ENCODE peak calls at places on chromosomes 3 and 15, in seven cellular contexts. X is tibial artery; W is testis; F is Caco-2; G is adrenal gland; Q is mucosa of descending colon; U is effector memory CD4-positive, alpha-beta T cell. K is an unnamed sample. For H3K4me1, the result is how much of the 10 kb centered on the place peaks cover.

GRCh38 chr15:76576526-76577279 is 240.1 kb downstream of the ISL2 start:
- DNase-seq in W (peak), F (no peak), Q (peak), U (no peak), X (peak), G (peak), K (peak)

GRCh38 chr3:41893977-41894376 is 67.9 kb downstream of the ULK4 start:
- DNase-seq in U (no peak), G (peak), W (peak), X (no peak), Q (no peak), F (no peak), K (peak)

GRCh38 chr15:90101969-90102890 is at the start of gene IDH2:
- DNase-seq in Q (peak), W (peak), G (peak), F (peak), U (peak), X (peak), K (peak)

GRCh38 chr3:117408811-117409210 is 699.2 kb downstream of the TUSC7 start:
- DNase-seq in F (no peak), W (no peak), X (no peak), G (no peak), Q (no peak), U (no peak), K (no peak)

GRCh38 chr3:4107430-4107829 is 195.7 kb upstream of the SETMAR start:
- DNase-seq in U (no peak), Q (no peak), G (no peak), W (no peak), X (no peak), F (no peak), K (no peak)

GRCh38 chr3:13873818-13874217 is 6.1 kb downstream of the WNT7A start:
- DNase-seq in W (no peak), X (no peak), G (no peak), F (no peak), U (no peak), Q (no peak), K (no peak)

GRCh38 chr3:81601707-81602305 is 159.6 kb downstream of the GBE1 start:
- DNase-seq in G (no peak), W (no peak), X (no peak), Q (no peak), F (no peak), U (no peak), K (no peak)

GRCh38 chr15:47410243-47410642 is 307.1 kb upstream of the SEMA6D start:
- DNase-seq in G (no peak), U (no peak), W (no peak), X (no peak), Q (no peak), F (no peak), K (no peak)

GRCh38 chr15:77481670-77482069 is 61.0 kb downstream of the HMG20A start:
- DNase-seq in W (no peak), Q (no peak), U (no peak), G (no peak), X (no peak), F (no peak), K (no peak)

GRCh38 chr15:98904466-98905048 is 103.0 kb downstream of the PGPEP1L start:
- DNase-seq in G (peak), U (no peak), Q (no peak), X (no peak), F (peak), W (peak), K (no peak)

GRCh38 chr3:64207289-64208086 is 17.8 kb downstream of the PRICKLE2 start:
- DNase-seq in F (no peak), W (peak), X (no peak), G (no peak), U (no peak), Q (no peak), K (no peak)

GRCh38 chr3:101964861-101965260 is 115.5 kb downstream of the NFKBIZ start:
- DNase-seq in F (no peak), W (no peak), Q (no peak), U (no peak), X (no peak), G (no peak), K (no peak)

GRCh38 chr15:31782016-31782783 is 248.1 kb upstream of the CHRNA7 start:
- DNase-seq in G (no peak), W (no peak), Q (no peak), F (no peak), U (no peak), X (no peak), K (no peak)

GRCh38 chr15:77531191-77532000 is 101.3 kb downstream of the LINGO1 start:
- DNase-seq in G (no peak), X (no peak), Q (no peak), W (no peak), F (peak), U (no peak), K (no peak)

GRCh38 chr15:62711691-62712454 is 330.7 kb upstream of the TPM1 start:
- DNase-seq in Q (no peak), G (no peak), X (no peak), W (no peak), F (no peak), U (no peak), K (no peak)

GRCh38 chr15:41284425-41285177 is 47.8 kb downstream of the OIP5 start:
- DNase-seq in G (peak), U (no peak), W (peak), Q (no peak), X (peak), F (no peak), K (no peak)

GRCh38 chr15:41936649-41937567 is 35.4 kb downstream of the EHD4 start:
- DNase-seq in Q (no peak), G (no peak), F (no peak), U (peak), W (no peak), X (no peak), K (peak)

GRCh38 chr3:155805204-155805801 is 775 bp downstream of the C3orf33 start:
- DNase-seq in W (peak), G (no peak), U (no peak), Q (peak), X (peak), F (no peak), K (peak)

GRCh38 chr15:94322141-94322540 is 90.8 kb downstream of the MCTP2 start:
- DNase-seq in Q (no peak), W (no peak), F (no peak), G (no peak), X (no peak), U (no peak), K (no peak)

GRCh38 chr3:106719583-106719982 is 657.7 kb upstream of the CCDC54 start:
- DNase-seq in W (no peak), G (no peak), U (no peak), X (no peak), F (no peak), Q (no peak), K (no peak)

GRCh38 chr3:32686713-32687112 is 1.7 kb downstream of the CNOT10 start:
- DNase-seq in U (no peak), X (no peak), W (no peak), G (no peak), F (no peak), Q (no peak), K (no peak)

GRCh38 chr3:50245831-50246516 is 10.0 kb downstream of the GNAI2 start:
- DNase-seq in G (peak), F (peak), W (peak), Q (peak), X (peak), U (peak), K (peak)

GRCh38 chr15:62619105-62619504 is 423.4 kb upstream of the TPM1 start:
- DNase-seq in W (no peak), Q (no peak), F (no peak), X (no peak), G (no peak), U (no peak), K (no peak)

GRCh38 chr3:71510485-71510884 is 73.0 kb downstream of the FOXP1 start:
- DNase-seq in X (no peak), W (no peak), U (no peak), Q (no peak), F (no peak), G (no peak), K (no peak)

DNA sequence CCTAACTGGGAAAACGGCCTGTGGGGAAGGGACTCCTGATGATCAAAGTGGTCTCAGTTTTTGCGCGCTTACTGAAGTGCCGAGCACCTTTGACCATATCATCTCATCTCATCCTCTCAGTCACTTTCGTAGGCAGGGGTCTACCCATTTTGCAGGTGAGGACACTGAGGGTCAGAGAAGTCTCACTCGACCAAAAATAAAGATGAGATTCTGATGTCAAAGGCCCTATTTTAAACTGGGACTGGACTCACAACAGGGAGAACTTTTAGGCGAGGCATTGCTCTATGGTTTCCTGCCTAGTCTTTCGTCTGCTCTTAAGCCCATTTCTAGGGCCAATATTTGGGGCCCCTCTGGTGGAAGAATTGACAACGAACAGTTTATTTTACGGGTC is 830 bp downstream of the SLC6A11 start:
- DNase-seq in X (no peak), G (no peak), Q (no peak), F (no peak), W (no peak), U (no peak), K (no peak)
- H3K4me3 ChIP-seq in X (no peak), G (no peak), Q (no peak), F (no peak), W (peak), U (no peak), K (no peak)

GRCh38 chr3:16145176-16145575 is 29.3 kb upstream of the GALNT15 start:
- DNase-seq in U (no peak), X (no peak), Q (no peak), F (no peak), W (no peak), G (no peak), K (no peak)
- H3K4me1 ChIP-seq in U (under half), X (under half), Q (under half), F (under half), W (under half), G (under half), K (under half)

DNA sequence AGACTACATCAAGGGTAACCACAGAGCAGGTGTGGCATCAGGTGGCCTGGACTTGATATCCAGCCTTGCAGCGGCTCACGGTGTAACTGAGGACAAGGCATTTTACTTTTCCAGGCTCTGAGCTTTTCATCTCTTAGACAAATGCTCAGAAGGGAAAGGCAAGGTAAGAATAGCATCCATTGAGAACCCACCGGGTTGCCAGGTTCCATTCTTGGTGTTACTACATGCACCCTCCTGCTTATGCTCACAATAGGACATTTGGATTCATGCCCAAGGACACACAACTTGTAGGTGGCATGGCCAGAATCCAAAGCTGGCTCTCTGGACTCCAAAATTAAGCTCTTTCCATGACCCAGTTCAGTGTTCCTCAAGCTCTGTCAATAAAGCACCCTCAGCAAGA is 85.5 kb downstream of the CCNL1 start:
- DNase-seq in U (no peak), X (no peak), Q (no peak), G (no peak), F (no peak), W (no peak), K (no peak)
- H3K4me3 ChIP-seq in U (no peak), X (no peak), Q (no peak), G (no peak), F (no peak), W (no peak), K (no peak)

GRCh38 chr3:66442254-66443249 is 58.3 kb downstream of the LRIG1 start:
- DNase-seq in U (no peak), X (peak), G (no peak), W (peak), F (peak), Q (peak), K (peak)

GRCh38 chr3:66443404-66443803 is 57.4 kb downstream of the LRIG1 start:
- DNase-seq in F (no peak), Q (no peak), U (no peak), X (no peak), G (no peak), W (no peak), K (no peak)

GRCh38 chr3:66441692-66442091 is 59.1 kb downstream of the LRIG1 start:
- DNase-seq in X (no peak), G (no peak), U (no peak), W (no peak), F (no peak), Q (no peak), K (no peak)

GRCh38 chr3:66441124-66441523 is 59.7 kb downstream of the LRIG1 start:
- DNase-seq in W (no peak), G (no peak), X (no peak), Q (no peak), F (no peak), U (no peak), K (no peak)

DNA sequence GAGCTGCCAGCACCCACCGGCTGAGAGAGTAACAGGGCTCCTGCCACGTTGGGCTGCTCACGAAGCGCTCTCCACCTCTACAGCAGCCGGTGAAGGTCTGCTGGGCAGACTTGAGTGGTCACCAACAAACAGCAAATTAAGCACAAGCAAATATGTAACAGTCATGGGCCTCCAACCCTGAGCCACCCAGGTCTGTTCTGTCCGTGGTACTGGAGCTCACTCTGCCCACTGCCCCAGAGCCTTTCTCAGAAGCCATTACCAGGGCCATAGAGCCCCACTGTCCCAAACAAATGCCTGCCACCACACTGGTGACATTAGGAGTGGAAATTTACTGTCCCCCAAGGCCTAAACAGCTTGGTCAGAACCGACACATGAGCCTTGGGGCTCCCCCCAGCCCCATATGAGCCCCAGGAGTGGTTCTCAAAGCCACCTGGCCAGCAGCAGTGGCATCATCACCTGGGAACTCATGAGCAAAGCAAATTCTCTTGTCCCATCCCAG is 56.6 kb downstream of the LRIG1 start:
- DNase-seq in Q (no peak), G (no peak), F (no peak), X (no peak), U (no peak), W (no peak), K (no peak)
- H3K4me1 ChIP-seq in Q (half or more), G (under half), F (under half), X (half or more), U (under half), W (under half), K (half or more)

DNA sequence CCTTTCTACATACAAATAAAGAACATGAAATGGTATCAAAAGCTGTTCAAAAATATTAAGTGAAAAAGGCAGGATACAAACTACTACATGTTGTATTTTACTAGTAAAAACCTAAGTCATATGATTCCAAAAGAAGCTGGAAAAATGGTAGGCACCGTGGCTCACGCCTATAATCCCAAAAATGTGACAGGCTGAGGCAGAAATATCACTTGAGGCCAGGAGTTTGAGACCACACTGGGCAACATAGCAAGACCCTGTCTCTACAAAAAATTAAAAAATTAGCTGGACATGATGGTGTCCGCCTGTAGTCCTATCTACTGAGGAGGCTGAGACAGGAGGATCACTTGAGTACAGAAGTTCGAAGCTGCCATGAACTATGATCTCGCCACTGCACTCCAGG is 1.7 kb downstream of the EMC7 start:
- DNase-seq in Q (no peak), G (no peak), W (no peak), X (no peak), U (no peak), F (no peak), K (no peak)
- H3K4me3 ChIP-seq in Q (no peak), G (no peak), W (no peak), X (no peak), U (no peak), F (no peak), K (no peak)

DNA sequence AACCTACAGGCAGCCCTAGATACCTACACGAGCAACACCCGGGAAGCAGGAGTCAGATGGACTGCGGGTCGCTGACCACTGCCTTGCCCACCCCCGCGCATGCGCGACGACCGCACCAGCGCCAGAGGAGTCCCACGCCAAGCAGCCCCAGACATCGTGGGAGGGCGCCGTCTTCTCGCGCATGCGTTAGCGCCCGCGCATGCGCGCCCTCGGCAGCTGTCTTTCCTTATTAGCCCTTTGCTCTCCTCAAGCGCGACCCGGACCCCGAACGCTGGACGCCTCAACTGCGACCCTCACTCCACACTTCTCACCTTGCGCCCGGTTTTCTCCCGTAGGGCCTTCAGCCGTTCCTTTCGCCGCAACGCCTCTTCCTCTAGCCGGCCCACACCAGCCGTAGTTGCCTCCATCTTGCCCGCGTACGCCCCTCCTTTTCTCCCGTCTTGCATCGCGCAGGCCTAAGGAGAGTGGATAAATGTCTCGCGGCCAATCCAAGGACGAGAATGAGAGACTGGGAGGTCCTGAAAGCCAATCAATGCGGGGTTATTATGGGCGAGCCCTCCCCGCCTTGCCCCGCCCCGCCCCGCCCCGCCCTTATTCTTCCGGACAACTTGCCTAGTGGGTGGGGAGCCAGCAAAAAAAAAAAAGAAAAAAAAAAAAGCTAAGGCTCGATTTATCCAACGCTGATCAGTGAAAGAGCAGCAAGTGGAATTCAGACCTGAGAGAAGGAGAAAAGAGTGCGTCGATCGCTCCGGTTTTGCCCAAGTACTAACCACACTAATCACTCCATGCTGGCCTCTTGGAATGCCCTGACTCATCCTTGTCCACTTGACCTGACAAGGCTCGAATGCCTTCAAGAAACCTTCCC is at the start of gene CCDC12:
- DNase-seq in U (peak), Q (peak), G (peak), W (peak), F (peak), X (peak), K (peak)
- H3K4me1 ChIP-seq in U (under half), Q (under half), G (under half), W (under half), F (under half), X (half or more), K (under half)

GRCh38 chr3:185120126-185120525 is 32.7 kb downstream of the C3orf70 start:
- DNase-seq in W (no peak), F (no peak), Q (no peak), U (no peak), G (no peak), X (no peak), K (no peak)
- H3K4me3 ChIP-seq in W (no peak), F (no peak), Q (no peak), U (no peak), G (no peak), X (no peak), K (no peak)

GRCh38 chr3:172586447-172586846 is 63.2 kb upstream of the TNFSF10 start:
- DNase-seq in F (no peak), X (no peak), G (no peak), Q (no peak), W (no peak), U (no peak), K (no peak)

GRCh38 chr3:172592898-172593669 is 69.9 kb upstream of the TNFSF10 start:
- DNase-seq in W (no peak), X (no peak), G (no peak), F (no peak), U (no peak), Q (no peak), K (no peak)

GRCh38 chr3:172595648-172596393 is 72.6 kb upstream of the TNFSF10 start:
- DNase-seq in F (no peak), W (peak), X (no peak), G (no peak), Q (no peak), U (no peak), K (no peak)

GRCh38 chr3:172591876-172592771 is 68.9 kb upstream of the TNFSF10 start:
- DNase-seq in G (no peak), F (no peak), X (no peak), U (peak), Q (no peak), W (no peak), K (no peak)

GRCh38 chr3:172591171-172591605 is 68.0 kb upstream of the TNFSF10 start:
- DNase-seq in W (no peak), G (no peak), U (no peak), X (no peak), F (no peak), Q (no peak), K (no peak)
- H3K4me1 ChIP-seq in W (under half), G (under half), U (under half), X (under half), F (under half), Q (under half), K (half or more)

GRCh38 chr15:73683257-73683623 is 943 bp upstream of the CD276 start:
- DNase-seq in Q (no peak), U (no peak), G (no peak), W (no peak), X (no peak), F (no peak), K (no peak)
- H3K4me3 ChIP-seq in Q (no peak), U (no peak), G (no peak), W (no peak), X (peak), F (peak), K (peak)

GRCh38 chr3:176074096-176074495 is 1123.2 kb downstream of the TBL1XR1 start:
- DNase-seq in U (no peak), X (no peak), W (no peak), Q (no peak), F (no peak), G (no peak), K (no peak)

GRCh38 chr3:176078916-176079315 is 1118.4 kb downstream of the TBL1XR1 start:
- DNase-seq in W (no peak), G (no peak), F (no peak), U (no peak), Q (no peak), X (no peak), K (no peak)

GRCh38 chr3:176075491-176075890 is 1121.8 kb downstream of the TBL1XR1 start:
- DNase-seq in W (no peak), X (no peak), U (no peak), F (no peak), Q (no peak), G (no peak), K (no peak)

GRCh38 chr3:176071943-176072342 is 1125.3 kb downstream of the TBL1XR1 start:
- DNase-seq in X (no peak), U (no peak), G (no peak), W (no peak), F (no peak), Q (no peak), K (no peak)

GRCh38 chr3:176075046-176075445 is 1122.2 kb downstream of the TBL1XR1 start:
- DNase-seq in G (no peak), X (no peak), U (no peak), Q (no peak), W (no peak), F (no peak), K (no peak)
- H3K4me1 ChIP-seq in G (under half), X (under half), U (under half), Q (under half), W (under half), F (under half), K (under half)

K was measured in heart right ventricle.